ENCODE peak calls at places on chromosomes 12 and 14, in five cellular contexts. O is memory B cell; A is Calu3; I is gastrocnemius medialis; L is stimulated activated CD4-positive, alpha-beta T cell treated with anti-CD3 and anti-CD28 coated beads, TNF-alpha, amount 100 ng/mL, for 4 hours. C is an unnamed sample.

GRCh38 chr14:89351364-89351957 is 65.6 kb downstream of the FOXN3 start:
- DNase-seq in A (no peak), O (no peak), L (no peak), I (no peak), C (no peak)

GRCh38 chr14:67557118-67557517 is 24.0 kb downstream of the PLEKHH1 start:
- DNase-seq in A (no peak), I (no peak), L (no peak), O (no peak), C (no peak)

GRCh38 chr12:48165089-48166031 is 8.0 kb upstream of the ASB8 start:
- DNase-seq in I (no peak), L (no peak), O (peak; percentile 63), A (peak; percentile 52), C (peak; percentile 12)

GRCh38 chr12:52221912-52222457 is 11.1 kb upstream of the KRT7 start:
- DNase-seq in L (peak; percentile 21), A (peak; percentile 86), O (no peak), I (no peak), C (peak; percentile 17)

GRCh38 chr14:72855913-72856312 is 38.0 kb downstream of the DPF3 start:
- DNase-seq in A (no peak), I (peak; percentile 30), O (no peak), L (no peak), C (no peak)

GRCh38 chr14:80567905-80568512 is 356.7 kb upstream of the DIO2 start:
- DNase-seq in O (no peak), I (no peak), A (peak; percentile 20), L (no peak), C (no peak)

GRCh38 chr12:54412348-54412747 is 6.7 kb downstream of the ITGA5 start:
- DNase-seq in O (no peak), L (no peak), A (no peak), I (no peak), C (no peak)

GRCh38 chr14:101405171-101405883 is 156.0 kb upstream of the DIO3 start:
- DNase-seq in I (peak; percentile 19), A (peak; percentile 14), L (no peak), O (no peak), C (no peak)

GRCh38 chr14:68661226-68662225 is 131.3 kb downstream of the ZFP36L1 start:
- DNase-seq in L (no peak), I (no peak), A (no peak), O (no peak), C (no peak)

GRCh38 chr14:102222751-102223150 is 82.2 kb downstream of the MOK start:
- DNase-seq in A (no peak), O (no peak), L (no peak), I (no peak), C (no peak)